ENCODE peak calls at places on chromosomes 11 and 22, in five cellular contexts. One of them, this sample, is unnamed.

GRCh38 chr11:108289699-108290098 is 66.8 kb downstream of the ATM start:
- DNase-seq in A549: no peak
- DNase-seq in transverse colon: no peak
- DNase-seq in K562: no peak
- DNase-seq in tibial nerve: no peak
- DNase-seq in this sample: no peak

GRCh38 chr11:123543796-123544195 is 110.6 kb downstream of the SCN3B start:
- DNase-seq in A549: no peak
- DNase-seq in tibial nerve: no peak
- DNase-seq in transverse colon: no peak
- DNase-seq in K562: no peak
- DNase-seq in this sample: peak

GRCh38 chr11:105179542-105180278 is 40.1 kb upstream of the CARD18 start:
- DNase-seq in A549: no peak
- DNase-seq in transverse colon: no peak
- DNase-seq in tibial nerve: no peak
- DNase-seq in K562: no peak
- DNase-seq in this sample: no peak

GRCh38 chr22:37454857-37455686 is 27.8 kb upstream of the ELFN2 start:
- DNase-seq in K562: peak
- DNase-seq in transverse colon: no peak
- DNase-seq in A549: peak
- DNase-seq in tibial nerve: no peak
- DNase-seq in this sample: no peak

GRCh38 chr11:34251640-34251980 is 106.2 kb downstream of the ABTB2 start:
- DNase-seq in transverse colon: no peak
- DNase-seq in K562: no peak
- DNase-seq in tibial nerve: no peak
- DNase-seq in A549: no peak
- DNase-seq in this sample: no peak

GRCh38 chr22:46072030-46072881 is 78.1 kb upstream of the PPARA start:
- DNase-seq in tibial nerve: peak
- DNase-seq in K562: no peak
- DNase-seq in A549: no peak
- DNase-seq in transverse colon: peak
- DNase-seq in this sample: peak

GRCh38 chr11:19905280-19905853 is 192.7 kb downstream of the NAV2 start:
- DNase-seq in transverse colon: no peak
- DNase-seq in K562: peak
- DNase-seq in A549: peak
- DNase-seq in tibial nerve: no peak
- DNase-seq in this sample: no peak

GRCh38 chr11:27976262-27976661 is 131.7 kb downstream of the KIF18A start:
- DNase-seq in tibial nerve: no peak
- DNase-seq in transverse colon: no peak
- DNase-seq in A549: no peak
- DNase-seq in K562: no peak
- DNase-seq in this sample: no peak

GRCh38 chr11:61791737-61792309 is 576 bp downstream of the TMEM258 start:
- DNase-seq in A549: peak
- DNase-seq in K562: peak
- DNase-seq in transverse colon: peak
- DNase-seq in tibial nerve: peak
- DNase-seq in this sample: peak

GRCh38 chr11:90222459-90223247 is at the start of gene CHORDC1:
- DNase-seq in transverse colon: peak
- DNase-seq in A549: peak
- DNase-seq in tibial nerve: peak
- DNase-seq in K562: peak
- DNase-seq in this sample: peak

GRCh38 chr11:19450282-19450681 is 209.5 kb upstream of the E2F8 start:
- DNase-seq in K562: no peak
- DNase-seq in A549: no peak
- DNase-seq in transverse colon: no peak
- DNase-seq in tibial nerve: no peak
- DNase-seq in this sample: no peak

DNA sequence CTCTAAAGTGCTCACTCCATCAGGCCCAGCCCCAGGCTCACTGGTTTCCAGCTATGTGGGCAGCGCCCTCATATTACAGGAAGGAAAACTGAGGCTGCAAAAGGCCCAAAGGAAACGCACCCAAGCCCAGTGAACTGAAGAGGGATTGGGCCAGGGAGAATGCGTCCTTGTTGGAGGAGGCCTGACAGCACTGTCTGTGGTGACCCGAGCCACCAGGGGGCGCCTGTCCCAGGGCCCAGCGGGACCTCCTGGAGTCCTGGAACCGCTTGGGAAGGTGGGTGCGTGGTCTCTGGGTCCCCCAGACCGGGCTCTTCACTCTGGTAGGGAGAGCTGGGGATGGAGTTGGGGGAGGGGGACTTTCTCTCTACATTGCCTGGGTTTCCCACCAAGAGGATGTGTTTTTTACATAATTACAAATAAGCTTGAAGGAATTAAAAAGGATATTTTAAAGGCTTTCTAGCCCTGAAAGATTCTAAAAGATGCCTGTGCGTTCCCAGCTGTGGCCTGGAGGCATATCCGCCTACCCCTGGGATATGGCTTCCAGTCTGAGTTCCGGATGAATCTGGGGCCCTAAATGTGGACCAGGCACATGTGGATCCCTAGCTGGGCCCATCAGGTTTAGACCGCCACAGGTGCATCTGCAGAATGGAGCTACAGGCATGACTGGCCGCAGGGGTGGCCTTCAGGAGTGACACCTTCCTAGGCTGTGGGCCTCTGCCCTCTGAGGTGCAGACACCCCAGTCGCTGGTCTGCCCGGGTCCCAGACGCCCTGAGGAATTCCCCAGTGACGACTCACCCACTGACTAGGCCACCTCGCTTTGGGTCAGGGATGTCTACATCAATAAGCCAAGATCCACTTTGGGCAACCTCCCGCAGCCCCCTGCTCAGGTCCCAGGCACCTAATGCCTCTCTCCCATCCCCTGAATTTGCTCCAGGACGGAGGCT is 4.2 kb downstream of the SPI1 start:
- DNase-seq in transverse colon: peak
- DNase-seq in A549: peak
- DNase-seq in K562: peak
- DNase-seq in tibial nerve: peak
- DNase-seq in this sample: peak
- TF ChIP-seq POLR2A in transverse colon: no peak
- TF ChIP-seq POLR2A in A549: no peak
- TF ChIP-seq POLR2A in K562: no peak
- TF ChIP-seq POLR2A in tibial nerve: no peak
- TF ChIP-seq POLR2A in this sample: no peak

DNA sequence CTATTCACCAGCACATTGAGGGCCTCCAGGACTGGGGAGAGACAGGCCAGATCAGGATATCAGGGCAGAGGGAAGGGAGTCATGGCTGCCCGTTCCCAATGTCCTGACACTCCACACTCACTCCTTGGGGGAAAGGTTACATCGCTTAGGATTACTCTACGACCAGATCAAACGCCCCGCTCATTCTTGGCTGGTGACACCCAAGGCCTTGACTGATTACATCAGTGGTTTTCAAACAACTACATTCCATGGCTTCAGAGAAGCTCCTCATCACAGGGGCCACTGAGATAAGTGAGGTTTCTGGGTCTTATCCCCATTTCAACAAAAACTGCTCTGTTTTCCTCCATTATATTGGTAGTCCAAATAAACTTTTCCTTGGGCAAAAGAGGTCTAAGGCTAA is 15.0 kb downstream of the UBE2L6 start:
- DNase-seq in K562: peak
- DNase-seq in A549: no peak
- DNase-seq in transverse colon: no peak
- DNase-seq in tibial nerve: no peak
- DNase-seq in this sample: no peak
- TF ChIP-seq EP300 in K562: no peak
- TF ChIP-seq EP300 in A549: no peak
- TF ChIP-seq EP300 in transverse colon: no peak
- TF ChIP-seq EP300 in tibial nerve: no peak
- TF ChIP-seq EP300 in this sample: no peak

GRCh38 chr11:119787074-119787461 is 58.1 kb upstream of the NECTIN1 start:
- DNase-seq in tibial nerve: no peak
- DNase-seq in K562: no peak
- DNase-seq in A549: no peak
- DNase-seq in transverse colon: no peak
- DNase-seq in this sample: no peak
- TF ChIP-seq POLR2A in tibial nerve: no peak
- TF ChIP-seq POLR2A in K562: no peak
- TF ChIP-seq POLR2A in A549: no peak
- TF ChIP-seq POLR2A in transverse colon: no peak
- TF ChIP-seq POLR2A in this sample: no peak

GRCh38 chr11:128095459-128096096 is 491.8 kb downstream of the ETS1 start:
- DNase-seq in A549: no peak
- DNase-seq in K562: no peak
- DNase-seq in tibial nerve: no peak
- DNase-seq in transverse colon: no peak
- DNase-seq in this sample: no peak
- TF ChIP-seq EP300 in A549: no peak
- TF ChIP-seq EP300 in K562: no peak
- TF ChIP-seq EP300 in tibial nerve: no peak
- TF ChIP-seq EP300 in transverse colon: no peak
- TF ChIP-seq EP300 in this sample: no peak

GRCh38 chr11:86302092-86302793 is at the start of gene HIKESHI:
- DNase-seq in K562: peak
- DNase-seq in A549: peak
- DNase-seq in tibial nerve: peak
- DNase-seq in transverse colon: peak
- DNase-seq in this sample: peak
- TF ChIP-seq POLR2A in K562: peak
- TF ChIP-seq POLR2A in A549: peak
- TF ChIP-seq POLR2A in tibial nerve: peak
- TF ChIP-seq POLR2A in transverse colon: peak
- TF ChIP-seq POLR2A in this sample: peak

GRCh38 chr22:26671317-26672059 is 14.1 kb downstream of the MIAT start:
- DNase-seq in tibial nerve: peak
- DNase-seq in transverse colon: peak
- DNase-seq in K562: no peak
- DNase-seq in A549: no peak
- DNase-seq in this sample: peak

GRCh38 chr22:26672060-26672471 is 14.7 kb downstream of the MIAT start:
- DNase-seq in tibial nerve: no peak
- DNase-seq in A549: no peak
- DNase-seq in K562: peak
- DNase-seq in transverse colon: peak
- DNase-seq in this sample: peak

GRCh38 chr22:26674211-26675190 is 17.1 kb downstream of the MIAT start:
- DNase-seq in K562: peak
- DNase-seq in tibial nerve: no peak
- DNase-seq in transverse colon: peak
- DNase-seq in A549: no peak
- DNase-seq in this sample: no peak

GRCh38 chr22:26673485-26673884 is 16.1 kb downstream of the MIAT start:
- DNase-seq in transverse colon: peak
- DNase-seq in tibial nerve: no peak
- DNase-seq in A549: no peak
- DNase-seq in K562: peak
- DNase-seq in this sample: no peak

DNA sequence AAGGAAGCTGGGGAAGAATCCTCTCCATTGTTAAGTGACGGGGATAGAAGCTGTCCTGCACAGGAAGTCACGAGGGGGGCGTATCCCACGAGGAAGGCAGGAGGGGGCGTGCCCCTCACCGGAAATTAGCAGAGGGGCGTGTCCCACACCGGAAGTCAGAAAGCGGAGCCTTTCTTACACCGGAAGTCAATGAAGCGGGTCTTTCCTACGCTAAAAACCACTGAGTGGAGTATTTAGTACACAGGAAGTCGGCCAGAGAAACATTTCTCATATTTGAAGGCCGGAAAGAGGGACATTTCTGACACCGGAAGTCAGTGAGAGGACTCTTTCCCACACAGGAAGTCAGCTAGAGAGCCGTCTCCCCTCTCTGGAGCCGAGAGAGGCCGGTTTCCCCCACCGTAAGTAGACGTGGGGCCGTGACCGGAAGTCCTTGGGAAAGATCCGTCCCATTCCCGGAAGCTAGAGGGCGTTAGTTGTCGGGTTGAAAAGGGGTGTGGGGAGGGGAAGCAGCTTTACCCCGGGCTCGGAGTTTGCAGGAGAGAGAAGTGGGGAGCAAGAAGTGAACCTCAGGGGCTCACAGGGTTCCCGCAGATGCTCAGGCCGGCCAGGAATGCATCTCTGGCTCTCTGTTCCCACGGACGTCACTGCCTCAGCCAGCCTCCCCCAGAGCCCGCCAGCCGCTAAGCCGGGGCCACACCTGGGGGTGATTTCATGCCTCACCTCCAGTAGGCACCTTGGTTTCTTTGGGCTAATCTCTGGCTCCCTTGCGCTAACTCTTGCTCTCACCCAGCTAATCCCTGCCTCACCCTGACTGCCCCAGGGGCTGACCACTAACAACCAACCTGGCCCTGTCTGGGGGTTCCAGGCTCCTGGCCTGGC is 15.4 kb downstream of the MIAT start:
- DNase-seq in A549: peak
- DNase-seq in tibial nerve: peak
- DNase-seq in K562: peak
- DNase-seq in transverse colon: peak
- DNase-seq in this sample: peak
- TF ChIP-seq EP300 in A549: no peak
- TF ChIP-seq EP300 in tibial nerve: peak
- TF ChIP-seq EP300 in K562: no peak
- TF ChIP-seq EP300 in transverse colon: peak
- TF ChIP-seq EP300 in this sample: no peak

DNA sequence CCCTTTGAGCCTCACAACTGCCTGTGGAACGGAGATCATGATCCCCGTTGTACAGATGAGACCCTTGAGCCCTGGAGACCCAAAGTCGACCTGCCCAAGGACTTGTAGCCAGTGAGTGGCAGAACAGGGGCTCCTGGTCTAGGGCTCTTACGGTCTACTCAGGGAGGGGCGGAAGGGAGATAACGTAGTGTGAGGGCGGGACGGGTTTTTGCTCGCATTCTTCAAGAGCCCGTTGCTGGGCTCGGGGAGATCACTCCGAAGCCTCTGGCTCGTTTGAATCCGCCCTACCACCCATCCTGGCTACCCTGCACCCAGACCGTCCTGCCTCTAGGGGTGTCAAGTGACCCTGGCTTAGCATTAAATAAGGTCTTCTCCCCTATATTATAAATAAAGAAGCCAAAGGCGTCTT is 637 bp downstream of the CRY2 start:
- DNase-seq in transverse colon: peak
- DNase-seq in tibial nerve: no peak
- DNase-seq in K562: peak
- DNase-seq in A549: peak
- DNase-seq in this sample: peak
- TF ChIP-seq POLR2A in transverse colon: no peak
- TF ChIP-seq POLR2A in tibial nerve: no peak
- TF ChIP-seq POLR2A in K562: peak
- TF ChIP-seq POLR2A in A549: no peak
- TF ChIP-seq POLR2A in this sample: no peak

This sample was measured in suprapubic skin.